ENCODE peak calls at places on chromosomes 13 and 19, in four cellular contexts. One of them, this sample, is unnamed.
A peak's percentile ranks its signal among the peaks of the same experiment; 100 is the strongest.

GRCh38 chr13:49858183-49858856 is 65.8 kb upstream of the KPNA3 start:
- DNase-seq in astrocyte of the spinal cord: peak; percentile 90
- DNase-seq in CD4-positive, alpha-beta T cell: no peak
- DNase-seq in omental fat pad: no peak
- DNase-seq in this sample: no peak

GRCh38 chr19:30255783-30256509 is 116.2 kb upstream of the ZNF536 start:
- DNase-seq in omental fat pad: no peak
- DNase-seq in CD4-positive, alpha-beta T cell: no peak
- DNase-seq in astrocyte of the spinal cord: no peak
- DNase-seq in this sample: no peak

GRCh38 chr13:95099541-95099940 is 201.7 kb downstream of the ABCC4 start:
- DNase-seq in astrocyte of the spinal cord: peak; percentile 82
- DNase-seq in omental fat pad: no peak
- DNase-seq in CD4-positive, alpha-beta T cell: no peak
- DNase-seq in this sample: no peak

GRCh38 chr19:362154-362553 is 17.6 kb upstream of the MIER2 start:
- DNase-seq in CD4-positive, alpha-beta T cell: no peak
- DNase-seq in omental fat pad: no peak
- DNase-seq in astrocyte of the spinal cord: no peak
- DNase-seq in this sample: no peak

GRCh38 chr13:37595162-37595561 is 3.4 kb downstream of the POSTN start:
- DNase-seq in astrocyte of the spinal cord: peak; percentile 50
- DNase-seq in CD4-positive, alpha-beta T cell: no peak
- DNase-seq in omental fat pad: no peak
- DNase-seq in this sample: no peak

GRCh38 chr19:55500368-55500952 is 12.2 kb downstream of the SSC5D start:
- DNase-seq in omental fat pad: no peak
- DNase-seq in CD4-positive, alpha-beta T cell: no peak
- DNase-seq in astrocyte of the spinal cord: no peak
- DNase-seq in this sample: no peak

GRCh38 chr13:90979059-90979458 is 368.4 kb upstream of the MIR17HG start:
- DNase-seq in astrocyte of the spinal cord: peak; percentile 5
- DNase-seq in CD4-positive, alpha-beta T cell: no peak
- DNase-seq in omental fat pad: no peak
- DNase-seq in this sample: no peak

GRCh38 chr19:18644144-18645034 is 7.6 kb downstream of the KLHL26 start:
- DNase-seq in omental fat pad: no peak
- DNase-seq in astrocyte of the spinal cord: no peak
- DNase-seq in CD4-positive, alpha-beta T cell: no peak
- DNase-seq in this sample: no peak

GRCh38 chr19:5055457-5055776 is 86.5 kb downstream of the KDM4B start:
- DNase-seq in omental fat pad: no peak
- DNase-seq in astrocyte of the spinal cord: no peak
- DNase-seq in CD4-positive, alpha-beta T cell: no peak
- DNase-seq in this sample: no peak

GRCh38 chr13:95326695-95327094 is 25.4 kb upstream of the ABCC4 start:
- DNase-seq in omental fat pad: no peak
- DNase-seq in astrocyte of the spinal cord: no peak
- DNase-seq in CD4-positive, alpha-beta T cell: no peak
- DNase-seq in this sample: no peak

GRCh38 chr19:29467824-29468401 is 57.9 kb upstream of the VSTM2B start:
- DNase-seq in astrocyte of the spinal cord: no peak
- DNase-seq in CD4-positive, alpha-beta T cell: no peak
- DNase-seq in omental fat pad: no peak
- DNase-seq in this sample: no peak

GRCh38 chr19:47047931-47048399 is 459 bp downstream of the TMEM160 start:
- DNase-seq in CD4-positive, alpha-beta T cell: peak; percentile 27
- DNase-seq in omental fat pad: peak; percentile 62
- DNase-seq in astrocyte of the spinal cord: peak; percentile 90
- DNase-seq in this sample: peak; percentile 62

GRCh38 chr13:51397262-51397933 is 55.4 kb downstream of the INTS6 start:
- DNase-seq in astrocyte of the spinal cord: peak; percentile 61
- DNase-seq in CD4-positive, alpha-beta T cell: no peak
- DNase-seq in omental fat pad: no peak
- DNase-seq in this sample: no peak

GRCh38 chr19:2260341-2260751 is 4.1 kb upstream of the JSRP1 start:
- DNase-seq in astrocyte of the spinal cord: no peak
- DNase-seq in CD4-positive, alpha-beta T cell: no peak
- DNase-seq in omental fat pad: no peak
- DNase-seq in this sample: no peak

GRCh38 chr19:49690656-49691242 is at the start of gene CPT1C:
- DNase-seq in astrocyte of the spinal cord: peak; percentile 75
- DNase-seq in omental fat pad: no peak
- DNase-seq in CD4-positive, alpha-beta T cell: no peak
- DNase-seq in this sample: no peak

GRCh38 chr13:46378411-46378810 is 8.6 kb downstream of the RUBCNL start:
- DNase-seq in omental fat pad: no peak
- DNase-seq in CD4-positive, alpha-beta T cell: no peak
- DNase-seq in astrocyte of the spinal cord: no peak
- DNase-seq in this sample: no peak

GRCh38 chr19:7545295-7545694 is 9.8 kb downstream of the PNPLA6 start:
- DNase-seq in CD4-positive, alpha-beta T cell: no peak
- DNase-seq in omental fat pad: no peak
- DNase-seq in astrocyte of the spinal cord: no peak
- DNase-seq in this sample: no peak

GRCh38 chr19:48962849-48963165 is 2.3 kb upstream of the FTL start:
- DNase-seq in omental fat pad: no peak
- DNase-seq in astrocyte of the spinal cord: no peak
- DNase-seq in CD4-positive, alpha-beta T cell: no peak
- DNase-seq in this sample: no peak

GRCh38 chr13:114140909-114141255 is 8.5 kb upstream of the RASA3 start:
- DNase-seq in CD4-positive, alpha-beta T cell: peak; percentile 56
- DNase-seq in astrocyte of the spinal cord: no peak
- DNase-seq in omental fat pad: no peak
- DNase-seq in this sample: no peak

GRCh38 chr19:14614099-14614412 is 31.2 kb downstream of the CLEC17A start:
- DNase-seq in CD4-positive, alpha-beta T cell: no peak
- DNase-seq in astrocyte of the spinal cord: no peak
- DNase-seq in omental fat pad: no peak
- DNase-seq in this sample: no peak

GRCh38 chr13:98508280-98509074 is 68.4 kb downstream of the STK24 start:
- DNase-seq in CD4-positive, alpha-beta T cell: no peak
- DNase-seq in omental fat pad: no peak
- DNase-seq in astrocyte of the spinal cord: peak; percentile 87
- DNase-seq in this sample: no peak

GRCh38 chr13:43787998-43788397 is 1.2 kb upstream of the ENOX1 start:
- DNase-seq in omental fat pad: no peak
- DNase-seq in CD4-positive, alpha-beta T cell: no peak
- DNase-seq in astrocyte of the spinal cord: peak; percentile 61
- DNase-seq in this sample: no peak

GRCh38 chr19:48965806-48966540 is 864 bp downstream of the FTL start:
- DNase-seq in CD4-positive, alpha-beta T cell: peak; percentile 84
- DNase-seq in astrocyte of the spinal cord: peak; percentile 87
- DNase-seq in omental fat pad: peak; percentile 83
- DNase-seq in this sample: peak; percentile 84

GRCh38 chr13:24097064-24097463 is 63.5 kb upstream of the SPATA13 start:
- DNase-seq in omental fat pad: no peak
- DNase-seq in astrocyte of the spinal cord: peak; percentile 41
- DNase-seq in CD4-positive, alpha-beta T cell: no peak
- DNase-seq in this sample: no peak

DNA sequence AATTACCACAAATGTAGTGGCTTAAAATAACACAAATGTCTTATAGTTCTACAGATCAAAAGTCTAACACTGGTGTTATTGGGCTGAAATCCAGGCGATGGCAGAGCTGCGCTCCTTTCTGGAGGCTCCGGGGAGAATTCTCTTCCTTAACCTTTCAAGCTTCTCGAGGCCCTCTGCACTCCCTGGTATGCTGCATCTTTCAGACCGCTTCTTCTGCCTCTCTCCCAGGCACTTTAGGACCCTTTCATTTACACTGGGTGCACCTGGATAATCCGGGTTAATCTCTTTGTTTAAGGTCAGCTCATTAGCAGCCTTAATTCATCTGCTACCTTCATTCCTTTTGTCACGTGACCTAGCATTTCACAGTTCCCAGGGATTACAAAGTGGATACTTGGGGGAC is 211.3 kb upstream of the RFC3 start:
- DNase-seq in CD4-positive, alpha-beta T cell: no peak
- DNase-seq in omental fat pad: no peak
- DNase-seq in astrocyte of the spinal cord: peak; percentile 12
- DNase-seq in this sample: no peak
- TF ChIP-seq CTCF in CD4-positive, alpha-beta T cell: no peak
- TF ChIP-seq CTCF in omental fat pad: no peak
- TF ChIP-seq CTCF in astrocyte of the spinal cord: no peak
- TF ChIP-seq CTCF in this sample: no peak

GRCh38 chr13:41413907-41414306 is 43.4 kb upstream of the RGCC start:
- DNase-seq in CD4-positive, alpha-beta T cell: no peak
- DNase-seq in astrocyte of the spinal cord: no peak
- DNase-seq in omental fat pad: no peak
- DNase-seq in this sample: no peak

GRCh38 chr13:41409611-41410010 is 47.7 kb upstream of the RGCC start:
- DNase-seq in CD4-positive, alpha-beta T cell: no peak
- DNase-seq in omental fat pad: no peak
- DNase-seq in astrocyte of the spinal cord: no peak
- DNase-seq in this sample: no peak

GRCh38 chr13:41408061-41408460 is 49.3 kb upstream of the RGCC start:
- DNase-seq in CD4-positive, alpha-beta T cell: no peak
- DNase-seq in astrocyte of the spinal cord: no peak
- DNase-seq in omental fat pad: no peak
- DNase-seq in this sample: no peak

GRCh38 chr13:41411060-41411459 is 46.3 kb upstream of the RGCC start:
- DNase-seq in CD4-positive, alpha-beta T cell: no peak
- DNase-seq in omental fat pad: no peak
- DNase-seq in astrocyte of the spinal cord: no peak
- DNase-seq in this sample: no peak

DNA sequence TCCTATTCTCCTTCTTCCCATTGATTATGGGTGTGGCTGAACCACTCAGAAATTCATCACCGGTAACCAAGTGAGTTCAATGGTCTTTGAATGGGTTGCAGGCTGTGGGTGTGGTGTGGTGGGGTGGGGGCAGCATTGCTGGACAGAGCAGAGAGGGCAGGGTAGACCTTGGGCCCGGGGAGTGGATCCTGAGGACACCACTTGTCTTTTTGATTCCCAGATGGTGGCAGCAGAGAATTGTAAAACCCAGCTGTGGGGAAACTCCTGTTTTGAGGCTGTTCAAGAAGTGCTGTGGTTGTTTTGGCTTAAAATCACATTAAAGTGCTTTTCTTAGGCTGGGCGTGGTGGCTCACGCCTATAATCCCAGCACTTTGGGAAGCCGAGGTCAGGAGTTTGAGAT is 45.8 kb upstream of the RGCC start:
- DNase-seq in astrocyte of the spinal cord: peak; percentile 73
- DNase-seq in CD4-positive, alpha-beta T cell: no peak
- DNase-seq in omental fat pad: no peak
- DNase-seq in this sample: no peak
- TF ChIP-seq CTCF in astrocyte of the spinal cord: peak; percentile 53
- TF ChIP-seq CTCF in CD4-positive, alpha-beta T cell: peak; percentile 49
- TF ChIP-seq CTCF in omental fat pad: no peak
- TF ChIP-seq CTCF in this sample: no peak

GRCh38 chr19:52099497-52100138 is 4.1 kb upstream of the ZNF841 start:
- DNase-seq in omental fat pad: no peak
- DNase-seq in CD4-positive, alpha-beta T cell: no peak
- DNase-seq in astrocyte of the spinal cord: no peak
- DNase-seq in this sample: no peak

GRCh38 chr19:52094526-52094925 is 1.0 kb downstream of the ZNF841 start:
- DNase-seq in CD4-positive, alpha-beta T cell: no peak
- DNase-seq in omental fat pad: no peak
- DNase-seq in astrocyte of the spinal cord: no peak
- DNase-seq in this sample: no peak

DNA sequence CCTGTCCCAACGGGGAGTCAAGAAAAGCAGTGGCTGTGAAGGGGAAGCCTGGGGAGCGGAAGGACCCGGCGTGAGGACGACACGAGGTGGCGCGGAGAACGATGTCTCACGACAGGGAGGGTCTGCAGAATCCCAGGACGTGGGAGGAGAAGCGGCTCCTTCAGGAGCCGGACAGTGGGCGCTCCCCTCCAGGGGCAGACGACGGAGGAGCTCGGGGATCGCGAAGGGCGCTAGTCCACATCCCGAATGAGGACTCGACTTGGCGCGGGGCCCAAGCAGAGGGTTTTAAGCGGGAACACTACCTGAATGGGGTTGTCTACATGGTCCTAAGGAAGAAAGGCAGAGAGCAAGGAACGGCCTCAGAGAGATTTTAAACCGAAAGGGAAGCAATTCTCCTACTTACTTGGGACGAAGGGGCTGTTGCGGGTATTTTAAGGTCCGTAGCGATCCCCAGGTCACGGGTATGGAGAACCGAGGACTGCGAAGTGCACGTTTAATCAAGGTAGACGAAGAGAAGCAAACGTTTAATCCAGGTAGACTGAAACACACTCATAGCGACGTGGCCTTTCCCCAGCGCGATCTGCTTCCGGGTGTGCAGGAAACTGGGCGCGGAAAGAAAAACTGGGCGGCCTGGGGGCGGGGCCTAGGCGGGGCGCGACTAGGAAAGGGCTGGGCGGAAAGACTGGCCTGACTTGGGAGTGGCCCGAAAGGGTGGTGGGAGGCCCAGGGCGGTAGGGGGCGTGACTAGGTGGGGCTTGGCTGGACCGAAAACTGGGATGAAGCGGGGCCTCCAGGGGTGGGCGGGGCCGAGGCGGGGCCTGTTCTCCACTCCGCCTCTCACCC is at the start of gene ZNF841:
- DNase-seq in CD4-positive, alpha-beta T cell: peak; percentile 69
- DNase-seq in astrocyte of the spinal cord: peak; percentile 95
- DNase-seq in omental fat pad: peak; percentile 79
- DNase-seq in this sample: peak; percentile 86
- TF ChIP-seq CTCF in CD4-positive, alpha-beta T cell: no peak
- TF ChIP-seq CTCF in astrocyte of the spinal cord: peak; percentile 5
- TF ChIP-seq CTCF in omental fat pad: no peak
- TF ChIP-seq CTCF in this sample: no peak

GRCh38 chr19:35291259-35291658 is 702 bp upstream of the MAG start:
- DNase-seq in omental fat pad: no peak
- DNase-seq in astrocyte of the spinal cord: no peak
- DNase-seq in CD4-positive, alpha-beta T cell: no peak
- DNase-seq in this sample: no peak

GRCh38 chr19:35288331-35288730 is 3.6 kb upstream of the MAG start:
- DNase-seq in CD4-positive, alpha-beta T cell: no peak
- DNase-seq in omental fat pad: no peak
- DNase-seq in astrocyte of the spinal cord: no peak
- DNase-seq in this sample: no peak

GRCh38 chr19:35290381-35291135 is 1.4 kb upstream of the MAG start:
- DNase-seq in CD4-positive, alpha-beta T cell: no peak
- DNase-seq in omental fat pad: no peak
- DNase-seq in astrocyte of the spinal cord: no peak
- DNase-seq in this sample: no peak

GRCh38 chr19:35287713-35288112 is 4.2 kb upstream of the MAG start:
- DNase-seq in CD4-positive, alpha-beta T cell: no peak
- DNase-seq in omental fat pad: no peak
- DNase-seq in astrocyte of the spinal cord: no peak
- DNase-seq in this sample: no peak

GRCh38 chr19:35288843-35289355 is 3.1 kb upstream of the MAG start:
- DNase-seq in astrocyte of the spinal cord: no peak
- DNase-seq in omental fat pad: no peak
- DNase-seq in CD4-positive, alpha-beta T cell: no peak
- DNase-seq in this sample: no peak
- TF ChIP-seq CTCF in astrocyte of the spinal cord: no peak
- TF ChIP-seq CTCF in omental fat pad: no peak
- TF ChIP-seq CTCF in CD4-positive, alpha-beta T cell: no peak
- TF ChIP-seq CTCF in this sample: no peak